ENCODE peak calls at places on chromosomes 5 and 9, in four cellular contexts. W is HCT116, B is psoas muscle, F is Calu3. P is an unnamed sample.

GRCh38 chr5:173940269-173940668 is 48.7 kb upstream of the C5orf47 start:
- DNase-seq in W (no peak), B (no peak), F (no peak), P (no peak)

GRCh38 chr5:132800545-132800944 is 12.6 kb upstream of the SOWAHA start:
- DNase-seq in W (no peak), B (no peak), F (no peak), P (no peak)

GRCh38 chr5:114438471-114438870 is 76.6 kb downstream of the KCNN2 start:
- DNase-seq in W (no peak), B (no peak), F (no peak), P (no peak)

GRCh38 chr5:56862909-56863308 is 46.5 kb upstream of the SETD9 start:
- DNase-seq in W (no peak), B (no peak), F (no peak), P (no peak)

GRCh38 chr9:7121055-7121454 is 363.3 kb downstream of the KDM4C start:
- DNase-seq in W (no peak), B (no peak), F (no peak), P (no peak)

GRCh38 chr5:56514246-56514645 is 281.1 kb upstream of the ANKRD55 start:
- DNase-seq in W (no peak), B (no peak), F (no peak), P (no peak)

GRCh38 chr9:114235113-114235589 is 79.8 kb downstream of the COL27A1 start:
- DNase-seq in W (no peak), B (no peak), F (no peak), P (no peak)

GRCh38 chr9:107172160-107172978 is 110.7 kb upstream of the RAD23B start:
- DNase-seq in W (peak; percentile 70), B (peak; percentile 80), F (peak; percentile 71), P (peak; percentile 84)

GRCh38 chr9:35002623-35003022 is 13.1 kb downstream of the DNAJB5 start:
- DNase-seq in W (no peak), B (no peak), F (no peak), P (no peak)

GRCh38 chr9:37390759-37391158 is 31.7 kb upstream of the GRHPR start:
- DNase-seq in W (peak; percentile 26), B (no peak), F (no peak), P (no peak)
- TF ChIP-seq CTCF in W (peak; percentile 44), B (no peak), F (no peak), P (no peak)

GRCh38 chr9:93967020-93967803 is 12.1 kb upstream of the BARX1 start:
- DNase-seq in W (no peak), B (no peak), F (no peak), P (no peak)

GRCh38 chr9:93968451-93969327 is 13.5 kb upstream of the BARX1 start:
- DNase-seq in W (no peak), B (no peak), F (peak; percentile 46), P (no peak)

GRCh38 chr9:93964685-93965084 is 9.5 kb upstream of the BARX1 start:
- DNase-seq in W (no peak), B (no peak), F (no peak), P (peak; percentile 31)

GRCh38 chr9:93963969-93964368 is 8.8 kb upstream of the BARX1 start:
- DNase-seq in W (no peak), B (no peak), F (no peak), P (no peak)

DNA sequence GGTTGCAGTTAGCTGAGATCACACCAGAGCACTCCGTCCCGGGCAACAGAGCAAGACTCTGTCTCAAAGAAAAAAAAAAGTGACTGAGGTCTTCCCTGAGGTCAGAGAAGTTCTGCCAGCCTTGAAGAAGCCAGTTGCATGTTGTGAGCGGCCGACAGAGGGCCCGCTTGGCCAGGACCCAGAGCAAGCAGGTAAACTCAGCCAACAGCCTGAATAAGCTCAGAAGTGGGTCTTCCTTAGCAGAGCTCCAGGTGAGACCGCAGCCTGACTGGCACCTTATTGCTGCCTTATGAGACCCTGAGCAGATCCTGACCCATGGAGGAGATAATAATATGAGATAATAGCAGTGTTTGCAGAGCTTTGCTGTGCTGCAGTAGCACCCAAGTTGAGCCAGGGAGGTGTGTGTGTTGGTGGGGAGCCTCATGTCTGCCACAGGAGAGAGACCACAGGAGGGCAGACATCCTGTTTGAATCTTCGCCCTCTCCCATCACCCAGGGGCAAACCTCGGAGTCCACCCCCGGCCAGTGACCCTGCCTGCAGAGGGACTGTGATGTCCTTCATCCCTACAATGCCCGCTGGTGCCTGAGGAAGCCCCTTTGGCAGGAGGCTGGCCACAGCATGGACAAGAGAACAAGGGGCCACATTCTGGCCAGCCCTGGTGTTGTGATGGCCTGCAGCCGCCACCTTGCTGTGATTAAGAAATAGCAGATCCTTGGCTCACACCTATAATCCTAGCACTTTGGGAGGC is 10.8 kb upstream of the BARX1 start:
- DNase-seq in W (no peak), B (no peak), F (no peak), P (peak; percentile 37)
- TF ChIP-seq CTCF in W (no peak), B (no peak), F (no peak), P (no peak)

DNA sequence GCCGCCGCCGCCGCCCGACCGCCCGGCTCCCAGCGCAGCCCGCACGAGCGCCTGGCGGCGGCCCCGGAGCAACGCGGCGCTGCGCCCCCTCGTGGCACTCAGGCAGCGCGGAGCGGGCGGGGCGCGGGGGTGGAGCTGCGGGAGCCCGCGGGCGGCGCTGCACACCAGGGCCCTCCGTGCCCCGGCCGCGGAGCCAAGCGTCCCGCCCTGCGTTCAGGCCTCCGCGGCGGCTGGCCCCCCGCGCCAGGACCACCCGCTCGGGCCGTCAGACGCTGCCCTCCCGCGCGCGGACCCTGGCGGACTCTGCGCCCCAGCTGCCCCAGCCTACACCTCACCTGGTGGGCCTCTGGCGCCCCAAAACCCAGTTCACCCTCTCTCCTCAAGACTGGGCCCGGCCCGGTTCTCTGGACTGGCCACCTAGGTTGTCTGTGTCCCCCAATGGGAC is at the start of gene RASGEF1C:
- DNase-seq in W (peak; percentile 19), B (peak; percentile 70), F (peak; percentile 86), P (peak; percentile 67)
- TF ChIP-seq CTCF in W (peak; percentile 36), B (peak; percentile 40), F (peak; percentile 40), P (no peak)

DNA sequence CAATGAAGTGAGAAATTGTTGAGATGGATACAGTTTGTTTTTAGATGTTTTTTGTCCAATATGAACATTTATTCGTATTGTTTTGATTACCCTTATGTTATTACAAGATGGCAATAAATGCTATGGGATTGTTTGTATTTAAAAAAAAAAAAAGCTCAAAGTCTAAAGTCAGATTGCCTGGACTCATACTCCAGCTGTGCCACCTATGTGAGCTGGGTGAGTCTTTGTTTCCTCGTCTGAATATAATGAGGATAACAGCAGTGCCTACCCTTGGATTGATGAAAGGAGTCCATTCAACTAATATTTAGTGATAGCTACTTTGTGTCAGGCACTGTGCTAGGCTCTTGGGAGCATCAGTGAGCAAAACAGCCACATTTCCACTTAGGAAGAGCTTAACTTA is 14.6 kb upstream of the CCNJL start:
- DNase-seq in W (no peak), B (no peak), F (no peak), P (no peak)
- TF ChIP-seq CTCF in W (no peak), B (no peak), F (no peak), P (no peak)

GRCh38 chr5:146390469-146390868 is 51.8 kb downstream of the POU4F3 start:
- DNase-seq in W (peak; percentile 6), B (no peak), F (peak; percentile 16), P (no peak)
- TF ChIP-seq CTCF in W (peak; percentile 91), B (no peak), F (peak; percentile 24), P (no peak)

GRCh38 chr5:28468121-28468520 is 1429.7 kb upstream of the CDH9 start:
- DNase-seq in W (no peak), B (no peak), F (no peak), P (no peak)

DNA sequence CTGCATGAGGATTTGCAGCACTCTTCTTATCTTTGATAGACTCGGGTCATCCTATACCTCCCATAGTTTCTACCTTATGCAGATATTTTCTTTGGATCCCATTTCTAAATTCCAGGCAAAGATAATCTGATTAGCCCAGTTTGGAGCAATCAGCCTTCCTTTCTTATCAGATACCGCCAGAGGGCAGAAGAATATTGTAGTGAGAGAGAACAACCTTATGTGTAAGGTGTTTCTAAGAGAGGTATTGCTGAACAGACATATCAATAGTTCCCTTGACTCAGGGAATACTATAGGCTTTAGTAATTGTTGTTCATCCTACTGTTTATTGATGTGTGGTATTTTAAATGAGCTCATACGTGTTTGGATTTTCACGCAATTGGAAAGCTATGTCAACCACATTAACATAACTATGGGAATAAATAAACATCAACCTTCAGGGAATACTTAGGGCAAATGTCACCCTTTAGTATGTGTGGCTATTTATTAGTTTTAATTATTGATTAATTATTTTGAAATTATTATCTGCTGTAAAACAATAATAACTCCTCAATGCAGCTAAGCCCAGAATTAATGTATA is 1435.2 kb upstream of the CDH9 start:
- DNase-seq in W (no peak), B (no peak), F (peak; percentile 1), P (no peak)
- TF ChIP-seq CTCF in W (no peak), B (no peak), F (no peak), P (peak; percentile 29)

GRCh38 chr5:178859625-178860521 is at the start of gene ZNF354B:
- DNase-seq in W (peak; percentile 86), B (peak; percentile 93), F (peak; percentile 91), P (peak; percentile 65)
- TF ChIP-seq CTCF in W (no peak), B (peak; percentile 11), F (peak; percentile 13), P (no peak)

DNA sequence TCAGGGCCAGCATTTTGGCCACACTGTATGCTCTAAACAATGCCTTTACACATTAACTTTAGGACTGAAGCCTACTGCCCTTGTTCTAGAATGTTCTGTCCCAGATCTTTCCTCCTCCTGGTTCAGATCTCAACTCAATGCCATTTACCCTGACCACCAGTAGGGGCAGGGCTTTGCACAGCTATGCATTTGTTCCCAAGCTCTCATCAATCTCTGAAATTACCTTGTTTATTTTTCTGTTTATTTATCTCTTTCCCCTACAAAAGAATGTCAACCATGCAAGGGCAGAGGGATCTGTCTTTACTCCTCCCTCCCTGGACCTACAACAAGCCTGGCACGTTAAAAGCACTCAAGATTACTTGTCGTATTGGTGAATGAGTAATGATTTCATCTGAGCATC is 612.9 kb downstream of the BNC2 start:
- DNase-seq in W (no peak), B (no peak), F (no peak), P (no peak)
- TF ChIP-seq CTCF in W (no peak), B (peak; percentile 30), F (no peak), P (peak; percentile 52)

GRCh38 chr5:11890777-11891176 is 13.5 kb downstream of the CTNND2 start:
- DNase-seq in W (no peak), B (no peak), F (no peak), P (no peak)
- TF ChIP-seq CTCF in W (no peak), B (no peak), F (no peak), P (no peak)

DNA sequence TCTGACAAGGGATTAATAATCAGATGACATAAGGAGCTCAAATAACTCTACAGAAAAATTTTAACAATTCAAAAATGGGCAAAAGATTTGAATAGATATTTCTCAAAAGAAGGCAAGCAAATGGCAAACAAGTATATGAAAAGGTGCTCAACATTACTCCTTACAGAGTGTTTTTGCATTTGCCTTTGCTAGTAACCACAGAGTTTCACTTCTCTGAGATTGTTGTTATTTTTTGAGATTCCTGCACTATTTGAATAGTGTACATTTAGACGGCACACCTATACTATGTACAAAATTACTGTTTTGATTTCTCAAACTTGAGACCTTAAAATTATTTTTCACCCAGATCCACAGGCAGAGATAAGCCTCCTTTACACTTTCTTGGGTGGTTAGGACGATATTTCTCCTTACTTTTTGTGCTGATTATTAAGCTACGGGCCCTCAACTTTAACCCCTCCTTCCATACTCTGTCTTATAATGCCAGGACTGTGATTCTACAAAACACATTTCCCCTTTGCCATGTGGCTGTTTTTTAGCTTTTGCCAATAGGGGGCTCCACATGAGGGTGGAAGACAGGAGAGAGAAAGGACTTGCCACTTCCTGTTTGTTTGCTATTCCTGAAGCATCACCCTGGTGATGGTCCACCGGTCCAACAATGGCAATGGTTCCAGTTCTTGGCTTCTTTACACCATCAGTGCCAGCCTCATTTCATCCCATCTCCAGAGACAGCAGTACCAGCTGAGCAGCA is 65.0 kb upstream of the DAP start:
- DNase-seq in W (no peak), B (no peak), F (no peak), P (no peak)
- TF ChIP-seq CTCF in W (no peak), B (no peak), F (no peak), P (no peak)

P was measured in mesothelial cell of epicardium.